ENCODE peak calls at places on chromosomes 7 and 10, in eight cellular contexts. One of them, this sample, is unnamed. For H3K4me1, the result is how much of the 10 kb centered on the place peaks cover.

GRCh38 chr10:19832624-19833507 is 16.6 kb downstream of the PLXDC2 start:
- DNase-seq in CD4-positive, alpha-beta memory T cell: no peak
- DNase-seq in keratinocyte: peak
- DNase-seq in transverse colon: no peak
- DNase-seq in A549: no peak
- DNase-seq in right cardiac atrium: peak
- DNase-seq in mesendoderm: peak
- DNase-seq in OCI-LY7: no peak
- DNase-seq in this sample: no peak

GRCh38 chr10:3895045-3895609 is 110.1 kb upstream of the KLF6 start:
- DNase-seq in CD4-positive, alpha-beta memory T cell: no peak
- DNase-seq in keratinocyte: no peak
- DNase-seq in transverse colon: no peak
- DNase-seq in A549: peak
- DNase-seq in right cardiac atrium: no peak
- DNase-seq in mesendoderm: no peak
- DNase-seq in OCI-LY7: no peak
- DNase-seq in this sample: no peak

GRCh38 chr10:49652416-49653385 is 26.8 kb upstream of the C10orf53 start:
- DNase-seq in CD4-positive, alpha-beta memory T cell: no peak
- DNase-seq in keratinocyte: no peak
- DNase-seq in transverse colon: no peak
- DNase-seq in A549: no peak
- DNase-seq in right cardiac atrium: no peak
- DNase-seq in mesendoderm: no peak
- DNase-seq in OCI-LY7: no peak
- DNase-seq in this sample: no peak

GRCh38 chr7:84248267-84248666 is 53.7 kb upstream of the SEMA3A start:
- DNase-seq in CD4-positive, alpha-beta memory T cell: no peak
- DNase-seq in keratinocyte: no peak
- DNase-seq in transverse colon: no peak
- DNase-seq in A549: no peak
- DNase-seq in right cardiac atrium: no peak
- DNase-seq in mesendoderm: no peak
- DNase-seq in OCI-LY7: no peak
- DNase-seq in this sample: no peak

GRCh38 chr10:10845826-10846225 is 171.8 kb upstream of the CELF2 start:
- DNase-seq in CD4-positive, alpha-beta memory T cell: no peak
- DNase-seq in keratinocyte: no peak
- DNase-seq in transverse colon: no peak
- DNase-seq in A549: no peak
- DNase-seq in right cardiac atrium: no peak
- DNase-seq in mesendoderm: no peak
- DNase-seq in OCI-LY7: no peak
- DNase-seq in this sample: no peak

GRCh38 chr7:104922187-104923009 is 91.6 kb upstream of the KMT2E start:
- DNase-seq in CD4-positive, alpha-beta memory T cell: no peak
- DNase-seq in keratinocyte: no peak
- DNase-seq in transverse colon: no peak
- DNase-seq in A549: no peak
- DNase-seq in right cardiac atrium: no peak
- DNase-seq in mesendoderm: no peak
- DNase-seq in OCI-LY7: no peak
- DNase-seq in this sample: no peak

GRCh38 chr7:32147909-32148308 is 77.7 kb upstream of the PDE1C start:
- DNase-seq in CD4-positive, alpha-beta memory T cell: no peak
- DNase-seq in keratinocyte: no peak
- DNase-seq in transverse colon: no peak
- DNase-seq in A549: no peak
- DNase-seq in right cardiac atrium: no peak
- DNase-seq in mesendoderm: no peak
- DNase-seq in OCI-LY7: no peak
- DNase-seq in this sample: no peak

GRCh38 chr10:73359492-73359891 is 828 bp upstream of the CFAP70 start:
- DNase-seq in CD4-positive, alpha-beta memory T cell: no peak
- DNase-seq in keratinocyte: no peak
- DNase-seq in transverse colon: no peak
- DNase-seq in A549: no peak
- DNase-seq in right cardiac atrium: no peak
- DNase-seq in mesendoderm: peak
- DNase-seq in OCI-LY7: no peak
- DNase-seq in this sample: no peak

GRCh38 chr7:142854505-142855400 is at the start of gene EPHB6:
- DNase-seq in CD4-positive, alpha-beta memory T cell: peak
- DNase-seq in keratinocyte: no peak
- DNase-seq in transverse colon: peak
- DNase-seq in A549: peak
- DNase-seq in right cardiac atrium: peak
- DNase-seq in mesendoderm: peak
- DNase-seq in OCI-LY7: peak
- DNase-seq in this sample: peak

GRCh38 chr10:70558871-70559810 is 43.4 kb downstream of the PRF1 start:
- DNase-seq in CD4-positive, alpha-beta memory T cell: peak
- DNase-seq in keratinocyte: no peak
- DNase-seq in transverse colon: peak
- DNase-seq in A549: peak
- DNase-seq in right cardiac atrium: peak
- DNase-seq in mesendoderm: peak
- DNase-seq in OCI-LY7: peak
- DNase-seq in this sample: peak

GRCh38 chr10:77770081-77770867 is 132.7 kb upstream of the KCNMA1 start:
- DNase-seq in CD4-positive, alpha-beta memory T cell: no peak
- DNase-seq in keratinocyte: no peak
- DNase-seq in transverse colon: no peak
- DNase-seq in A549: no peak
- DNase-seq in right cardiac atrium: no peak
- DNase-seq in mesendoderm: no peak
- DNase-seq in OCI-LY7: no peak
- DNase-seq in this sample: no peak

GRCh38 chr7:12768948-12769347 is 81.5 kb downstream of the ARL4A start:
- DNase-seq in CD4-positive, alpha-beta memory T cell: no peak
- DNase-seq in keratinocyte: no peak
- DNase-seq in transverse colon: no peak
- DNase-seq in A549: no peak
- DNase-seq in right cardiac atrium: no peak
- DNase-seq in mesendoderm: peak
- DNase-seq in OCI-LY7: no peak
- DNase-seq in this sample: no peak

GRCh38 chr10:89390875-89391576 is 1.4 kb upstream of the IFIT1 start:
- DNase-seq in CD4-positive, alpha-beta memory T cell: no peak
- DNase-seq in keratinocyte: no peak
- DNase-seq in transverse colon: no peak
- DNase-seq in A549: no peak
- DNase-seq in right cardiac atrium: no peak
- DNase-seq in mesendoderm: no peak
- DNase-seq in OCI-LY7: no peak
- DNase-seq in this sample: no peak

GRCh38 chr7:21942955-21943354 is 2.7 kb downstream of the CDCA7L start:
- DNase-seq in CD4-positive, alpha-beta memory T cell: no peak
- DNase-seq in keratinocyte: no peak
- DNase-seq in transverse colon: no peak
- DNase-seq in A549: no peak
- DNase-seq in right cardiac atrium: no peak
- DNase-seq in mesendoderm: no peak
- DNase-seq in OCI-LY7: no peak
- DNase-seq in this sample: no peak

GRCh38 chr10:102919992-102920736 is 2.1 kb downstream of the CNNM2 start:
- DNase-seq in CD4-positive, alpha-beta memory T cell: no peak
- DNase-seq in keratinocyte: no peak
- DNase-seq in transverse colon: no peak
- DNase-seq in A549: no peak
- DNase-seq in right cardiac atrium: no peak
- DNase-seq in mesendoderm: peak
- DNase-seq in OCI-LY7: no peak
- DNase-seq in this sample: no peak

GRCh38 chr7:140304071-140304799 is 94.1 kb downstream of the SLC37A3 start:
- DNase-seq in CD4-positive, alpha-beta memory T cell: peak
- DNase-seq in keratinocyte: no peak
- DNase-seq in transverse colon: no peak
- DNase-seq in A549: no peak
- DNase-seq in right cardiac atrium: no peak
- DNase-seq in mesendoderm: peak
- DNase-seq in OCI-LY7: peak
- DNase-seq in this sample: no peak

GRCh38 chr7:37448057-37448636 is 517 bp downstream of the ELMO1 start:
- DNase-seq in CD4-positive, alpha-beta memory T cell: no peak
- DNase-seq in keratinocyte: no peak
- DNase-seq in transverse colon: peak
- DNase-seq in A549: peak
- DNase-seq in right cardiac atrium: no peak
- DNase-seq in mesendoderm: peak
- DNase-seq in OCI-LY7: no peak
- DNase-seq in this sample: no peak

GRCh38 chr10:69332278-69333010 is 54.1 kb downstream of the HK1 start:
- DNase-seq in CD4-positive, alpha-beta memory T cell: no peak
- DNase-seq in keratinocyte: no peak
- DNase-seq in transverse colon: peak
- DNase-seq in A549: no peak
- DNase-seq in right cardiac atrium: no peak
- DNase-seq in mesendoderm: no peak
- DNase-seq in OCI-LY7: no peak
- DNase-seq in this sample: no peak

GRCh38 chr10:104349623-104350142 is 4.0 kb upstream of the CFAP58 start:
- DNase-seq in CD4-positive, alpha-beta memory T cell: no peak
- DNase-seq in keratinocyte: no peak
- DNase-seq in transverse colon: peak
- DNase-seq in A549: no peak
- DNase-seq in right cardiac atrium: no peak
- DNase-seq in mesendoderm: peak
- DNase-seq in OCI-LY7: peak
- DNase-seq in this sample: no peak

GRCh38 chr10:104351067-104351681 is 2.5 kb upstream of the CFAP58 start:
- DNase-seq in CD4-positive, alpha-beta memory T cell: no peak
- DNase-seq in keratinocyte: no peak
- DNase-seq in transverse colon: no peak
- DNase-seq in A549: no peak
- DNase-seq in right cardiac atrium: no peak
- DNase-seq in mesendoderm: no peak
- DNase-seq in OCI-LY7: no peak
- DNase-seq in this sample: no peak

GRCh38 chr10:104351919-104352318 is 1.7 kb upstream of the CFAP58 start:
- DNase-seq in CD4-positive, alpha-beta memory T cell: no peak
- DNase-seq in keratinocyte: no peak
- DNase-seq in transverse colon: no peak
- DNase-seq in A549: no peak
- DNase-seq in right cardiac atrium: no peak
- DNase-seq in mesendoderm: no peak
- DNase-seq in OCI-LY7: no peak
- DNase-seq in this sample: no peak

GRCh38 chr10:104348601-104349000 is 5.0 kb upstream of the CFAP58 start:
- DNase-seq in CD4-positive, alpha-beta memory T cell: no peak
- DNase-seq in keratinocyte: no peak
- DNase-seq in transverse colon: no peak
- DNase-seq in A549: no peak
- DNase-seq in right cardiac atrium: no peak
- DNase-seq in mesendoderm: no peak
- DNase-seq in OCI-LY7: no peak
- DNase-seq in this sample: no peak

DNA sequence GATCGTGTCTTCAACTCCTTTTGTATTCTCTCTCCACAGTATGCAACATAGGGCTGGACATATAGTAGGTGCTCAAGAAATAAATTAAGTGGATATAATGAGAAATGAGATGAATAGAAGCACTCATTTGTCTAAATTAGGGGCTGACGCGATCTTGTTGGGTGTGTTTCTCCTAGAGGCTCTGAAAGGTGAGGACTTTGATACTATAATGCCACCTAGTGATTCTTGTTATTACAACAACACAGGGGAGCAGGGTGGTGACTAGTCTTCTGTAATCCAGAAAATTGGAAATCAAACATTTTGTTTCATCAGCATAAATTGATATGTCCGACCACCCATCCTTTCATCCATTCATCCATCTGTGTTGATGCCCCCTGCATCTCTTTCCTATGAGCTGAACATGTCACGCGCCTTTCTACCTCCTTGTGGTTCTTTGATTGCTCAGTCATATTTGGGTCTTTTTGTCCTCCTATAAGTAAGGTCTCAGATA is 3.4 kb upstream of the CFAP58 start:
- DNase-seq in CD4-positive, alpha-beta memory T cell: peak
- DNase-seq in keratinocyte: no peak
- DNase-seq in transverse colon: no peak
- DNase-seq in A549: peak
- DNase-seq in right cardiac atrium: no peak
- DNase-seq in mesendoderm: peak
- DNase-seq in OCI-LY7: peak
- DNase-seq in this sample: peak
- H3K27ac ChIP-seq in CD4-positive, alpha-beta memory T cell: no peak
- H3K27ac ChIP-seq in keratinocyte: peak
- H3K27ac ChIP-seq in transverse colon: peak
- H3K27ac ChIP-seq in A549: peak
- H3K27ac ChIP-seq in right cardiac atrium: peak
- H3K27ac ChIP-seq in mesendoderm: no peak
- H3K27ac ChIP-seq in OCI-LY7: peak
- H3K27ac ChIP-seq in this sample: no peak

GRCh38 chr10:114526497-114527238 is 122.4 kb upstream of the AFAP1L2 start:
- DNase-seq in CD4-positive, alpha-beta memory T cell: peak
- DNase-seq in keratinocyte: no peak
- DNase-seq in transverse colon: peak
- DNase-seq in A549: peak
- DNase-seq in right cardiac atrium: peak
- DNase-seq in mesendoderm: peak
- DNase-seq in OCI-LY7: peak
- DNase-seq in this sample: peak
- H3K4me3 ChIP-seq in CD4-positive, alpha-beta memory T cell: peak
- H3K4me3 ChIP-seq in keratinocyte: peak
- H3K4me3 ChIP-seq in transverse colon: peak
- H3K4me3 ChIP-seq in A549: peak
- H3K4me3 ChIP-seq in right cardiac atrium: peak
- H3K4me3 ChIP-seq in mesendoderm: peak
- H3K4me3 ChIP-seq in OCI-LY7: peak
- H3K4me3 ChIP-seq in this sample: peak

DNA sequence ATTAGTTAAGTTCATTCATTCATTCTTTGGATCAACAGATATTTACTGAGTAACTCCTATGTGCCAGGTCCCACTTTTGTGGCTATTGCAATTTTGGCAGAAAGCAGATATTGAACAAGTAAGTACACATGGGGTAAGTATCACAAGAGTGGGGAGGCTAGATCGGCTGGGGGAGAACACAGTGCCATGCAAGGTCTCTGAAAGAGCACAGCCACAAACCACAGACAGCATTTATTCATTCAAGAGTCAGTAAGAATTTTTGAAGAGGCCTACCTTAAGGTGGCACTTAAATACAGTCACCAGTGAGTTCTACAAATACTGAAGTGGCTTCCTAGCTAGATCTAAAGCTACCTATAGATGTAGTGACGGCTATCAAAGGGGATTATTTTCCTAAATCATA is 304.2 kb downstream of the RNLS start:
- DNase-seq in CD4-positive, alpha-beta memory T cell: no peak
- DNase-seq in keratinocyte: no peak
- DNase-seq in transverse colon: no peak
- DNase-seq in A549: no peak
- DNase-seq in right cardiac atrium: no peak
- DNase-seq in mesendoderm: no peak
- DNase-seq in OCI-LY7: no peak
- DNase-seq in this sample: no peak
- H3K4me1 ChIP-seq in CD4-positive, alpha-beta memory T cell: under half
- H3K4me1 ChIP-seq in keratinocyte: under half
- H3K4me1 ChIP-seq in transverse colon: under half
- H3K4me1 ChIP-seq in A549: under half
- H3K4me1 ChIP-seq in right cardiac atrium: under half
- H3K4me1 ChIP-seq in mesendoderm: under half
- H3K4me1 ChIP-seq in OCI-LY7: under half
- H3K4me1 ChIP-seq in this sample: under half

GRCh38 chr7:82050134-82050533 is 280.3 kb upstream of the HGF start:
- DNase-seq in CD4-positive, alpha-beta memory T cell: no peak
- DNase-seq in keratinocyte: peak
- DNase-seq in transverse colon: no peak
- DNase-seq in A549: peak
- DNase-seq in right cardiac atrium: no peak
- DNase-seq in mesendoderm: peak
- DNase-seq in OCI-LY7: no peak
- DNase-seq in this sample: no peak
- H3K27ac ChIP-seq in CD4-positive, alpha-beta memory T cell: no peak
- H3K27ac ChIP-seq in keratinocyte: no peak
- H3K27ac ChIP-seq in transverse colon: peak
- H3K27ac ChIP-seq in A549: peak
- H3K27ac ChIP-seq in right cardiac atrium: no peak
- H3K27ac ChIP-seq in mesendoderm: no peak
- H3K27ac ChIP-seq in OCI-LY7: no peak
- H3K27ac ChIP-seq in this sample: no peak

This sample was measured in naive thymus-derived CD4-positive, alpha-beta T cell.